ENCODE peak calls at places on chromosomes 13 and 19, in five cellular contexts. J is tibial nerve, E is esophagus squamous epithelium, X is sigmoid colon, O is IMR-90. Q is an unnamed sample.
A peak's percentile ranks its signal among the peaks of the same experiment; 100 is the strongest.

GRCh38 chr13:40668335-40668734 is 1.9 kb upstream of the FOXO1 start:
- DNase-seq in J (peak; percentile 50), E (no peak), X (peak; percentile 82), O (no peak), Q (peak; percentile 48)

GRCh38 chr13:44732503-44733098 is 156.5 kb upstream of the TSC22D1 start:
- DNase-seq in J (no peak), E (no peak), X (no peak), O (no peak), Q (no peak)

GRCh38 chr19:33502991-33503790 is 18.4 kb downstream of the PEPD start:
- DNase-seq in J (no peak), E (no peak), X (peak; percentile 50), O (no peak), Q (no peak)

GRCh38 chr19:46716013-46716671 is 772 bp downstream of the PRKD2 start:
- DNase-seq in J (no peak), E (no peak), X (peak; percentile 77), O (no peak), Q (no peak)

GRCh38 chr19:18417250-18418033 is 1.8 kb upstream of the SSBP4 start:
- DNase-seq in J (peak; percentile 63), E (no peak), X (peak; percentile 91), O (peak; percentile 73), Q (no peak)

GRCh38 chr13:80945328-80945727 is 604.4 kb upstream of the SPRY2 start:
- DNase-seq in J (no peak), E (no peak), X (no peak), O (no peak), Q (no peak)

GRCh38 chr13:47917022-47917574 is 84.0 kb downstream of the SUCLA2 start:
- DNase-seq in J (no peak), E (no peak), X (no peak), O (no peak), Q (no peak)

GRCh38 chr13:43127827-43128226 is 104.4 kb downstream of the DNAJC15 start:
- DNase-seq in J (no peak), E (no peak), X (no peak), O (no peak), Q (no peak)

GRCh38 chr19:47512183-47512947 is 2.5 kb downstream of the NAPA start:
- DNase-seq in J (no peak), E (no peak), X (no peak), O (peak; percentile 52), Q (no peak)

GRCh38 chr19:36051236-36051635 is 2.8 kb downstream of the THAP8 start:
- DNase-seq in J (no peak), E (no peak), X (no peak), O (no peak), Q (no peak)

GRCh38 chr19:40530091-40530901 is 46.4 kb upstream of the SHKBP1 start:
- DNase-seq in J (no peak), E (no peak), X (no peak), O (no peak), Q (no peak)

GRCh38 chr13:75738841-75739240 is 102.7 kb downstream of the LMO7 start:
- DNase-seq in J (no peak), E (no peak), X (no peak), O (no peak), Q (no peak)

GRCh38 chr19:31349160-31349881 is at the start of gene TSHZ3:
- DNase-seq in J (peak; percentile 72), E (no peak), X (peak; percentile 94), O (peak; percentile 87), Q (no peak)

GRCh38 chr19:18063463-18063862 is 23.3 kb downstream of the IL12RB1 start:
- DNase-seq in J (no peak), E (no peak), X (no peak), O (no peak), Q (no peak)

GRCh38 chr13:114022309-114022669 is 48.4 kb upstream of the C13orf46 start:
- DNase-seq in J (no peak), E (no peak), X (no peak), O (no peak), Q (no peak)

GRCh38 chr19:11130824-11131455 is 24.6 kb downstream of the SPC24 start:
- DNase-seq in J (peak; percentile 66), E (no peak), X (peak; percentile 94), O (peak; percentile 73), Q (peak; percentile 76)
- TF ChIP-seq POLR2A in J (no peak), E (no peak), X (no peak), O (no peak), Q (no peak)

DNA sequence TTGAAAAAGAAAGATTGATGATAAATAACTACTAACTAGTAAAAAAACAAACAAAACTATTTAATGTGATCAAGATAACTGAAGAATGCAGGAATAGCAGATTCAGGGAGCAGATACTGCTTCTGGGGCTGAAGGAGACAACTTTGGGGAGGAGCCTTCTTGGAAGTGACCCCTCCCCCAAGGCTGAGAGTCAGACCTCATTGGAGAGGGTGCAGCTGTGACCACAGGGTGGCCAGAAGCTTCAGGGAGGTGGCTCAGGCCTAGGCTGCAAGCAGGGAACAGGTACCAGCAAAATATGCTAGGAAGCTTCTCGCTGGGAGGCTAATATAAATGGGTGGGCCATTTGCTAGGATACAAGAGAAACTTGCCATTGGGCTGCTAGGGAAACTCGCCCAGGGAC is 149.9 kb downstream of the MYO16 start:
- DNase-seq in J (no peak), E (no peak), X (no peak), O (no peak), Q (no peak)
- TF ChIP-seq POLR2A in J (no peak), E (no peak), X (no peak), O (no peak), Q (no peak)

DNA sequence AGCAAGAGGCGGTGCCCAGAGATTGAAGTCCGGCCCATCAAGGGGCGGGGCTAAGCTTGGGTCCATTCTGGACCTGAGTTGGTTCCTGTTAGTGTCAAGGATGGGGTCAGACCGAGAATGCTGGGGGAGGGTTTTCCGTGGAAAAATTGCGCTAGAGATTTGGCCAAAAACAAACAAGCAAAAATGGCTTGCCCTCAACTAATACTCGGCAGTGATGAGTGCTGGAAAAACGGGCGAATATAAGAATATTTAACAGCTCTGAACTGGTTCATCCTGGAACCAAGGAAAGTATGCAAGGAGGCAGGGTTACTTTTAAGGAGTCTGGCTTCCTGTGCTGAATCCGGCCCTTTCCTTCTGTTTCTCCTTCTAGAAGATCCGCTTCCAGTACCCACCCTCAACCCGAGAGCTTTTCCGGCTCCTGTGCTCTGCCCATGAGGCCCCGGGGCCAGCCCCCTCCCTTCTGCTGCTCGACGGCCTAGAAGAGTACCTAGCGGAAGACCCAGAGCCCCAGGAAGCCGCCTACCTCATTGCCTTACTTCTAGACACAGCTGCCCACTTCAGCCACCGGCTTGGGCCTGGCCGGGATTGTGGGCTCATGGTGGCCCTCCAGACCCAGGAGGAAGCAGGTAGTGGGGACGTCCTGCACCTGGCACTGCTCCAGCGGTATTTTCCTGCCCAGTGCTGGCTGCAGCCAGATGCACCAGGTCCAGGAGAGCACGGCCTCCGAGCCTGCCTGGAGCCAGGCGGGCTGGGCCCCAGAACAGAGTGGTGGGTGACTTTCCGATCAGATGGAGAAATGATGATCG is 880 bp downstream of the SWSAP1 start:
- DNase-seq in J (no peak), E (no peak), X (peak; percentile 84), O (no peak), Q (no peak)
- TF ChIP-seq POLR2A in J (peak; percentile 18), E (peak; percentile 25), X (peak; percentile 46), O (no peak), Q (peak; percentile 28)

DNA sequence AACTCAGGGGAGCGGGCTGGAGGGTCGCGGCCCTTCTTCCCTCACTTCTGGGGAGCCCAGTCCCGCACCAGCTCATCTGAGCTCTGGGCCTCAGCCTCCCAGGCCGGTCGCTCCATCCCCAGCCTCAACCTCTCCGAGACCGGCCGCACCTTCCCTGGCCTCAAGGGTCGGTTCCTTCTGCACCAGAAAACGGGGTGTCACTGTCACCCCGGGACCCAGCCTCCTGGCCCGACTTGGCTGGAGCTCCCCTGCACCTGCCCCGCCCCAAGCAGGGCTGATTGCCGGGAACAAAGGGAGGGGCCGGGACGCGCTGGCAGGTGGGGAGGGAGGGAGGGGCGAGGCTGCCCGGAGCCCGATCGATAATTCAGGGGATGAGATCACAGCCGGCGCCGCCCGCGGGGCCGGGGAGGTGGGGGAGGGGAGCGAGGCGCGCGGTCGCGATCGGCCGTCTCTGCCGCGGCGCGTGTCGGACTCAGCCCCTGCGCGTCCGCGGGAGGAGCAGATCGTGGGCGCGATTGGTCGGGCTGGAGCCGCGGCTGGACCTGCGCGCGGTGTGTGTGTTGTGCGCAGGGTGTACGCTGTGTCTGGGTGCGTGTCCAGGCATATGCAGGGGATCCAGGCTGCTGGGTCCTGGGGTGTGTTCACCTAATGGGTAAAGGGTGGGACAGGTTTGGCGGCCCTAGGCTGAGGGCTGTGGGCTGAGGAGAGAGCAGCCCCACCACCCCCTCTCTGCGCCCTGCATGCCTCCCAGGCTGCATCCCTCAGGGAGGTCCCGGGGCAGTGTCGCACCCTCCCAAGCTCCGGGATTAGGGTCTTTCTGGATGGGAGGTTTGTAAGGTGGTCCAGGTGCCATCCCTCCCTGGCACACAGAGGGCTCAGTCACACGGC is 1.1 kb upstream of the SHC2 start:
- DNase-seq in J (no peak), E (no peak), X (peak; percentile 80), O (no peak), Q (no peak)
- TF ChIP-seq POLR2A in J (no peak), E (no peak), X (no peak), O (no peak), Q (no peak)

GRCh38 chr19:44774614-44775013 is 3.1 kb upstream of the CBLC start:
- DNase-seq in J (no peak), E (no peak), X (no peak), O (no peak), Q (no peak)

GRCh38 chr19:44775676-44776240 is 1.9 kb upstream of the CBLC start:
- DNase-seq in J (no peak), E (no peak), X (no peak), O (no peak), Q (no peak)

GRCh38 chr19:44779150-44779549 is 1.5 kb downstream of the CBLC start:
- DNase-seq in J (no peak), E (no peak), X (no peak), O (no peak), Q (no peak)

GRCh38 chr19:44777715-44778347 is at the start of gene CBLC:
- DNase-seq in J (no peak), E (no peak), X (no peak), O (no peak), Q (no peak)

DNA sequence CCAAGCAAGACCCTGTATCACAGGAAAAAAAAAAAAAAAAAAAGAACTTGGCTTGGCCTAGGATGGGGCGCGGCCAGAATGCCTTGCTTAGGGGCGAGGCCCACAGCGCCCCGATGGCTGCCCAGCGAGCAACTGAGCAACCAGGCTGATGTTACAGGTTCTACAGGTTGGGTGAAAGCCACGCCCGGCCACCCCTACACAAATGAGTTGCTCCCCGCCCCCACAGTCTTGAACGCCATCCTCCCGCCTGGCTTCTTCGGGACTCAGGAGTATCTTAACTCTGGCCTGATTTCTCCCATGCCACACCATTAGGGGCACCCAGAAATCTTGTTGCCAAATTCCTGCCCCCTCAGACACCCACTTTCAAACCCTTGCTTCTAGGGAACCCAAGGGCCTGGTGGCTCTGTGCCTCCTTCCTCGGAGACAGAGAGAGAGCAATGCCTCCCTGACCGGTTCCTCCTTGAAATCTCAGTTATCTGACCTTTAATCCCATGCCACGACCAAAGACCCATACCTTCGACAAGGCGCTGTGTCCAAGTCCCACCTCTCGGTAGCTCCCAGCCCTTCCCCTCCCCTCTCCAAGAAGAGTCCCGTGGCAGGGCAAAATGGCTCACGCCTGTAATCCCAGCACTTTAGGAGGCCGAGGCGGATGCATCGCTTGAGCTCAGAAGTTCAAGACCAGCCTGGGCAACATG is 1.1 kb upstream of the CBLC start:
- DNase-seq in J (no peak), E (no peak), X (no peak), O (no peak), Q (no peak)
- TF ChIP-seq POLR2A in J (no peak), E (no peak), X (no peak), O (no peak), Q (no peak)

GRCh38 chr19:44499962-44500949 is at the start of gene ZNF180:
- DNase-seq in J (peak; percentile 89), E (peak; percentile 58), X (peak; percentile 96), O (peak; percentile 90), Q (peak; percentile 94)
- TF ChIP-seq POLR2A in J (peak; percentile 51), E (peak; percentile 70), X (peak; percentile 80), O (peak; percentile 43), Q (peak; percentile 82)